ENCODE peak calls at places on chromosomes 3 and 15, in nine cellular contexts. P is stimulated activated CD4-positive, alpha-beta T cell treated with anti-CD3 and anti-CD28 coated beads, Interleukin-2, amount 100 ng/mL, for 48 hours; W is kidney epithelial cell; K is NCI-H1417; B is H4; C is aorta; R is A549; G is CD8-positive, alpha-beta memory T cell; S is activated T-cell treated with anti-CD3 and anti-CD28 coated beads, Interleukin-2, amount 50 U/mL, for 4 hours. O is an unnamed sample.
A peak's percentile ranks its signal among the peaks of the same experiment; 100 is the strongest.

GRCh38 chr15:74200394-74200793 is 2.2 kb downstream of the STRA6 start:
- DNase-seq in P (no peak), W (no peak), K (no peak), B (peak; percentile 67), C (peak; percentile 83), R (peak; percentile 77), G (no peak), S (no peak), O (peak; percentile 15)

GRCh38 chr3:175432338-175433025 is 573.3 kb downstream of the NAALADL2 start:
- DNase-seq in P (no peak), W (no peak), K (no peak), B (no peak), C (no peak), R (no peak), G (no peak), S (no peak), O (no peak)

GRCh38 chr3:187172929-187173328 is 24.4 kb upstream of the RTP1 start:
- DNase-seq in P (no peak), W (no peak), K (no peak), B (no peak), C (no peak), R (no peak), G (no peak), S (no peak), O (no peak)

GRCh38 chr3:157100079-157100477 is 59.9 kb downstream of the CCNL1 start:
- DNase-seq in P (no peak), W (no peak), K (no peak), B (no peak), C (no peak), R (no peak), G (no peak), S (no peak), O (no peak)

GRCh38 chr3:157129782-157130137 is 30.2 kb downstream of the CCNL1 start:
- DNase-seq in P (peak; percentile 26), W (no peak), K (peak; percentile 58), B (peak; percentile 69), C (peak; percentile 69), R (no peak), G (no peak), S (no peak), O (no peak)

GRCh38 chr15:85672338-85673097 is 122.2 kb downstream of the KLHL25 start:
- DNase-seq in P (no peak), W (no peak), K (no peak), B (no peak), C (no peak), R (no peak), G (no peak), S (no peak), O (no peak)

GRCh38 chr3:88192010-88192409 is 42.3 kb downstream of the C3orf38 start:
- DNase-seq in P (no peak), W (no peak), K (no peak), B (no peak), C (no peak), R (no peak), G (no peak), S (no peak), O (no peak)

GRCh38 chr15:27527490-27528067 is 556.6 kb downstream of the GABRG3 start:
- DNase-seq in P (no peak), W (no peak), K (no peak), B (no peak), C (no peak), R (no peak), G (no peak), S (no peak), O (no peak)

GRCh38 chr3:184802150-184802549 is 9.8 kb upstream of the VPS8 start:
- DNase-seq in P (no peak), W (no peak), K (no peak), B (no peak), C (no peak), R (no peak), G (no peak), S (no peak), O (no peak)

GRCh38 chr15:81117136-81117535 is 16.9 kb upstream of the CFAP161 start:
- DNase-seq in P (no peak), W (no peak), K (no peak), B (peak; percentile 34), C (no peak), R (no peak), G (no peak), S (no peak), O (no peak)

GRCh38 chr15:59180946-59181345 is 25.7 kb upstream of the LDHAL6B start:
- DNase-seq in P (no peak), W (no peak), K (no peak), B (no peak), C (no peak), R (no peak), G (no peak), S (no peak), O (no peak)

GRCh38 chr3:186264608-186265400 is 97.2 kb downstream of the DGKG start:
- DNase-seq in P (no peak), W (no peak), K (no peak), B (no peak), C (no peak), R (no peak), G (no peak), S (no peak), O (no peak)

GRCh38 chr15:47415539-47415971 is 301.8 kb upstream of the SEMA6D start:
- DNase-seq in P (no peak), W (no peak), K (no peak), B (no peak), C (no peak), R (no peak), G (no peak), S (no peak), O (no peak)

GRCh38 chr15:38864122-38864521 is 299.5 kb upstream of the RASGRP1 start:
- DNase-seq in P (no peak), W (no peak), K (no peak), B (no peak), C (no peak), R (no peak), G (no peak), S (no peak), O (no peak)

GRCh38 chr3:102083469-102083868 is 234.2 kb downstream of the NFKBIZ start:
- DNase-seq in P (no peak), W (no peak), K (no peak), B (no peak), C (no peak), R (no peak), G (no peak), S (no peak), O (no peak)

O was measured in HL-60.